ENCODE peak calls at places on chromosomes 5 and 9, in four cellular contexts. Z is sigmoid colon, J is testis, L is ovary. A is an unnamed sample.

GRCh38 chr5:122507045-122507444 is 195.0 kb downstream of the SNCAIP start:
- DNase-seq in L (no peak), Z (no peak), J (no peak), A (no peak)

GRCh38 chr5:181188700-181189362 is 16.2 kb downstream of the TRIM7 start:
- DNase-seq in L (peak), Z (peak), J (peak), A (peak)

GRCh38 chr5:159244163-159244562 is 18.9 kb upstream of the UBLCP1 start:
- DNase-seq in Z (no peak), L (no peak), J (no peak), A (no peak)

GRCh38 chr9:86445636-86446035 is 91.4 kb upstream of the TUT7 start:
- DNase-seq in L (no peak), Z (no peak), J (no peak), A (no peak)

GRCh38 chr9:124749811-124750210 is 21.3 kb downstream of the NR6A1 start:
- DNase-seq in Z (no peak), L (no peak), J (no peak), A (no peak)

GRCh38 chr5:108650997-108651396 is 96.7 kb upstream of the FER start:
- DNase-seq in J (no peak), L (no peak), Z (no peak), A (no peak)

GRCh38 chr5:90097082-90097477 is 312.5 kb downstream of the CETN3 start:
- DNase-seq in Z (no peak), L (no peak), J (no peak), A (no peak)

GRCh38 chr5:94810281-94810680 is 191.8 kb downstream of the SLF1 start:
- DNase-seq in L (no peak), Z (no peak), J (no peak), A (no peak)

GRCh38 chr5:135031146-135031812 is 2.7 kb downstream of the PITX1 start:
- DNase-seq in L (no peak), J (no peak), Z (peak), A (no peak)

GRCh38 chr5:112848116-112848811 is 12.8 kb upstream of the SRP19 start:
- DNase-seq in J (no peak), L (no peak), Z (no peak), A (no peak)

GRCh38 chr9:38681747-38682227 is 38.1 kb downstream of the FAM240B start:
- DNase-seq in J (no peak), L (no peak), Z (no peak), A (no peak)

GRCh38 chr9:107488400-107489143 is 997 bp downstream of the KLF4 start:
- DNase-seq in J (peak), Z (peak), L (peak), A (peak)

GRCh38 chr9:127580879-127581278 is 31.2 kb upstream of the STXBP1 start:
- DNase-seq in J (no peak), Z (no peak), L (no peak), A (no peak)

GRCh38 chr5:143036146-143036927 is 266.2 kb downstream of the ARHGAP26 start:
- DNase-seq in Z (no peak), J (no peak), L (no peak), A (no peak)

GRCh38 chr5:103480246-103480645 is 82.3 kb downstream of the NUDT12 start:
- DNase-seq in J (no peak), Z (no peak), L (no peak), A (no peak)

GRCh38 chr9:2291980-2292704 is 277.0 kb downstream of the SMARCA2 start:
- DNase-seq in Z (no peak), L (no peak), J (no peak), A (no peak)

GRCh38 chr9:89173072-89173471 is 5.5 kb downstream of the SHC3 start:
- DNase-seq in L (no peak), Z (no peak), J (no peak), A (no peak)

GRCh38 chr5:10502130-10502529 is 60.5 kb downstream of the ROPN1L start:
- DNase-seq in Z (no peak), L (no peak), J (no peak), A (no peak)

GRCh38 chr9:37760416-37761165 is 7.0 kb downstream of the TRMT10B start:
- DNase-seq in Z (no peak), L (no peak), J (no peak), A (no peak)

GRCh38 chr9:124849801-124850200 is 3.5 kb upstream of the WDR38 start:
- DNase-seq in Z (peak), L (no peak), J (no peak), A (no peak)

GRCh38 chr9:125272697-125273096 is 11.1 kb downstream of the GAPVD1 start:
- DNase-seq in J (no peak), Z (no peak), L (no peak), A (no peak)

GRCh38 chr5:168110384-168110783 is 181.1 kb upstream of the WWC1 start:
- DNase-seq in J (no peak), Z (no peak), L (no peak), A (no peak)

GRCh38 chr5:3595102-3595961 is at the start of gene IRX1:
- DNase-seq in L (no peak), Z (no peak), J (no peak), A (no peak)

GRCh38 chr9:89021154-89021803 is 30.0 kb downstream of the S1PR3 start:
- DNase-seq in Z (no peak), J (peak), L (peak), A (peak)

GRCh38 chr9:15873573-15874177 is 320.8 kb downstream of the CCDC171 start:
- DNase-seq in L (no peak), J (no peak), Z (no peak), A (no peak)

GRCh38 chr5:1526151-1526631 is 2.4 kb upstream of the LPCAT1 start:
- DNase-seq in J (no peak), Z (peak), L (peak), A (no peak)

GRCh38 chr5:58451732-58452565 is 7.9 kb downstream of the PLK2 start:
- DNase-seq in L (no peak), J (no peak), Z (no peak), A (no peak)

GRCh38 chr5:88029011-88029410 is 239.6 kb downstream of the TMEM161B start:
- DNase-seq in Z (no peak), L (no peak), J (no peak), A (no peak)

GRCh38 chr5:9156282-9156681 is 389.6 kb downstream of the SEMA5A start:
- DNase-seq in J (peak), Z (no peak), L (no peak), A (peak)

GRCh38 chr9:106947097-106947496 is 84.1 kb downstream of the ZNF462 start:
- DNase-seq in L (no peak), Z (no peak), J (no peak), A (no peak)

GRCh38 chr9:124222918-124223720 is 34.6 kb upstream of the NEK6 start:
- DNase-seq in L (no peak), Z (peak), J (peak), A (peak)

GRCh38 chr9:112061152-112061740 is 113.9 kb downstream of the SUSD1 start:
- DNase-seq in Z (peak), J (peak), L (peak), A (no peak)

GRCh38 chr5:102833146-102833545 is 78.0 kb downstream of the PAM start:
- DNase-seq in Z (no peak), J (no peak), L (no peak), A (no peak)

GRCh38 chr5:126961702-126962101 is 68.7 kb downstream of the MARCHF3 start:
- DNase-seq in Z (no peak), L (no peak), J (no peak), A (no peak)

GRCh38 chr5:102528600-102528999 is 29.8 kb upstream of the SLCO6A1 start:
- DNase-seq in J (no peak), L (no peak), Z (no peak), A (no peak)

GRCh38 chr9:133153227-133154096 is 10.3 kb downstream of the GBGT1 start:
- DNase-seq in L (no peak), Z (peak), J (no peak), A (no peak)

GRCh38 chr9:3708751-3709150 is 182.9 kb upstream of the RFX3 start:
- DNase-seq in L (no peak), J (peak), Z (no peak), A (no peak)

GRCh38 chr5:91296691-91297143 is 86.4 kb downstream of the ARRDC3 start:
- DNase-seq in Z (peak), J (no peak), L (no peak), A (peak)
- H3K4me3 ChIP-seq in Z (no peak), J (no peak), L (no peak), A (no peak)

GRCh38 chr5:120464627-120465280 is 654 bp downstream of the PRR16 start:
- DNase-seq in Z (peak), J (peak), L (peak), A (peak)
- TF ChIP-seq POLR2A in Z (no peak), J (no peak), L (no peak), A (no peak)

GRCh38 chr9:122261469-122261881 is 3.2 kb downstream of the RBM18 start:
- DNase-seq in Z (peak), J (no peak), L (peak), A (peak)
- H3K4me3 ChIP-seq in Z (no peak), J (no peak), L (no peak), A (no peak)

DNA sequence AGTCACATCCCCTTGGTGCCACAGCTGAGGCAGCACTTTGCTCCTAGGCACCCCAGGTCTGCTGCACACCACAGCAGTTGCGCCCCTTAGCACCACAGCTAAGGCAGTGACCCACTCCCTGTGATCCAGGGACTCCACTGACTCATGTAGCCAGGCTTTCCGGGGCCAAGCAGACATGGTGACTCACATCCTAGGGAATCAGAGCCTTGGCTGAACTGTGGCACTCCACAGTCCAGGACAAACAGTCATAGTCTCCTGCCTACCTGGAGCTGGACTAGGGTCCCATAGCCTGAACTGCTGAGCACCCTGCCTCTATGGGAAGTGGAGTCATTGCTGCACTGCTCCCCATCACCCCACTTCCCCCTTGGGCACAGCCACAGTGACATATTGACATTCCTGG is 338.7 kb downstream of the NPR3 start:
- DNase-seq in Z (no peak), J (no peak), L (no peak), A (no peak)
- TF ChIP-seq POLR2A in Z (no peak), J (no peak), L (no peak), A (no peak)

GRCh38 chr9:35813434-35814105 is 1.3 kb downstream of the HINT2 start:
- DNase-seq in J (no peak), L (no peak), Z (no peak), A (no peak)
- H3K4me3 ChIP-seq in J (no peak), L (no peak), Z (peak), A (no peak)

GRCh38 chr9:70481471-70481870 is 67.0 kb upstream of the KLF9 start:
- DNase-seq in L (no peak), Z (no peak), J (no peak), A (no peak)
- TF ChIP-seq POLR2A in L (no peak), Z (no peak), J (no peak), A (no peak)

DNA sequence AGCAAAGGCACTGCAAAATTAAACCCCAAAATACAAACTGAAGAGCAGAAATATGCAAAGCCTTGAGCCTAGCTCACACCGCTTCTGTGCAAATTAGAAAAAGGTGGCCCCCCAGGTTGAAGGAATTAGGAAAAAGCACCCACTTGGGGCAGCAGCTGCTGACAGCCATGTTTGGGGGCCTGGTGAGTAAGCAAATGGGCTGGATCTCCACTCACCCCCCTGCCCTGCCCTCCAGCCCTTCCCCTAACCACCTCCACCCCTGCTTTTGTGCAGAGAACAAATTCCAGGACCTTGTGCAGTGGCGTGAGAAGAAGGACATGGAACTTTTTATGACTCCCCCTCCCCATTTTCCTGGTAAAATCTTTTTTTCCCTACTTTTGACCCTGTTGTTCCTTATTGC is 92.0 kb upstream of the DNAH5 start:
- DNase-seq in L (no peak), Z (no peak), J (no peak), A (no peak)
- H3K4me3 ChIP-seq in L (no peak), Z (peak), J (no peak), A (no peak)

GRCh38 chr9:136237486-136238341 is 7.9 kb downstream of the QSOX2 start:
- DNase-seq in J (no peak), Z (no peak), L (no peak), A (no peak)
- TF ChIP-seq POLR2A in J (no peak), Z (no peak), L (no peak), A (no peak)